ENCODE peak calls at places on chromosome 11, in four cellular contexts. One of them, this sample, is unnamed. For H3K9me3, the result is how much of the 10 kb centered on the place peaks cover.

GRCh38 chr11:10926801-10927200 is 68.9 kb upstream of the ZBED5 start:
- DNase-seq in endothelial cell of umbilical vein: no peak
- DNase-seq in PC-9: peak
- DNase-seq in IMR-90: peak
- DNase-seq in this sample: no peak

GRCh38 chr11:121595717-121596156 is 143.0 kb upstream of the SORL1-AS1 start:
- DNase-seq in endothelial cell of umbilical vein: no peak
- DNase-seq in IMR-90: peak
- DNase-seq in PC-9: peak
- DNase-seq in this sample: no peak

GRCh38 chr11:93123351-93123898 is 74.4 kb downstream of the SLC36A4 start:
- DNase-seq in IMR-90: peak
- DNase-seq in endothelial cell of umbilical vein: peak
- DNase-seq in PC-9: no peak
- DNase-seq in this sample: no peak

GRCh38 chr11:46723359-46723680 is 4.3 kb downstream of the F2 start:
- DNase-seq in PC-9: no peak
- DNase-seq in endothelial cell of umbilical vein: no peak
- DNase-seq in IMR-90: no peak
- DNase-seq in this sample: no peak

GRCh38 chr11:20161230-20161918 is 1.1 kb upstream of the DBX1 start:
- DNase-seq in PC-9: no peak
- DNase-seq in endothelial cell of umbilical vein: no peak
- DNase-seq in IMR-90: no peak
- DNase-seq in this sample: no peak

GRCh38 chr11:64447717-64448598 is 89.0 kb downstream of the RPS6KA4 start:
- DNase-seq in endothelial cell of umbilical vein: no peak
- DNase-seq in PC-9: no peak
- DNase-seq in IMR-90: peak
- DNase-seq in this sample: peak

GRCh38 chr11:121907379-121907778 is 208.6 kb downstream of the BLID start:
- DNase-seq in PC-9: no peak
- DNase-seq in endothelial cell of umbilical vein: no peak
- DNase-seq in IMR-90: no peak
- DNase-seq in this sample: no peak

GRCh38 chr11:80970016-80970516 is 1529.2 kb upstream of the TENM4 start:
- DNase-seq in IMR-90: no peak
- DNase-seq in endothelial cell of umbilical vein: no peak
- DNase-seq in PC-9: no peak
- DNase-seq in this sample: no peak

GRCh38 chr11:67613960-67614715 is 7.4 kb downstream of the NDUFV1 start:
- DNase-seq in PC-9: peak
- DNase-seq in endothelial cell of umbilical vein: peak
- DNase-seq in IMR-90: peak
- DNase-seq in this sample: peak
- H2AFZ ChIP-seq in PC-9: no peak
- H2AFZ ChIP-seq in endothelial cell of umbilical vein: no peak
- H2AFZ ChIP-seq in IMR-90: peak
- H2AFZ ChIP-seq in this sample: peak

GRCh38 chr11:37286890-37287289 is 688.9 kb upstream of the RAG2 start:
- DNase-seq in PC-9: no peak
- DNase-seq in IMR-90: no peak
- DNase-seq in endothelial cell of umbilical vein: no peak
- DNase-seq in this sample: no peak
- H3K9me3 ChIP-seq in PC-9: under half
- H3K9me3 ChIP-seq in IMR-90: under half
- H3K9me3 ChIP-seq in endothelial cell of umbilical vein: under half
- H3K9me3 ChIP-seq in this sample: under half

GRCh38 chr11:85896871-85897270 is 41.7 kb downstream of the CCDC83 start:
- DNase-seq in PC-9: no peak
- DNase-seq in endothelial cell of umbilical vein: no peak
- DNase-seq in IMR-90: no peak
- DNase-seq in this sample: no peak
- H2AFZ ChIP-seq in PC-9: peak
- H2AFZ ChIP-seq in endothelial cell of umbilical vein: no peak
- H2AFZ ChIP-seq in IMR-90: no peak
- H2AFZ ChIP-seq in this sample: no peak

GRCh38 chr11:29707924-29708323 is 308.9 kb downstream of the KCNA4 start:
- DNase-seq in PC-9: no peak
- DNase-seq in endothelial cell of umbilical vein: no peak
- DNase-seq in IMR-90: no peak
- DNase-seq in this sample: no peak
- H3K9me3 ChIP-seq in PC-9: under half
- H3K9me3 ChIP-seq in endothelial cell of umbilical vein: under half
- H3K9me3 ChIP-seq in IMR-90: under half
- H3K9me3 ChIP-seq in this sample: under half

GRCh38 chr11:104487035-104487775 is 323.3 kb upstream of the PDGFD start:
- DNase-seq in PC-9: no peak
- DNase-seq in IMR-90: peak
- DNase-seq in endothelial cell of umbilical vein: no peak
- DNase-seq in this sample: no peak
- H2AFZ ChIP-seq in PC-9: no peak
- H2AFZ ChIP-seq in IMR-90: no peak
- H2AFZ ChIP-seq in endothelial cell of umbilical vein: no peak
- H2AFZ ChIP-seq in this sample: no peak

GRCh38 chr11:1092145-1092670 is 17.5 kb downstream of the MUC2 start:
- DNase-seq in endothelial cell of umbilical vein: no peak
- DNase-seq in IMR-90: no peak
- DNase-seq in PC-9: no peak
- DNase-seq in this sample: no peak
- H3K9me3 ChIP-seq in endothelial cell of umbilical vein: under half
- H3K9me3 ChIP-seq in IMR-90: under half
- H3K9me3 ChIP-seq in PC-9: under half
- H3K9me3 ChIP-seq in this sample: under half

DNA sequence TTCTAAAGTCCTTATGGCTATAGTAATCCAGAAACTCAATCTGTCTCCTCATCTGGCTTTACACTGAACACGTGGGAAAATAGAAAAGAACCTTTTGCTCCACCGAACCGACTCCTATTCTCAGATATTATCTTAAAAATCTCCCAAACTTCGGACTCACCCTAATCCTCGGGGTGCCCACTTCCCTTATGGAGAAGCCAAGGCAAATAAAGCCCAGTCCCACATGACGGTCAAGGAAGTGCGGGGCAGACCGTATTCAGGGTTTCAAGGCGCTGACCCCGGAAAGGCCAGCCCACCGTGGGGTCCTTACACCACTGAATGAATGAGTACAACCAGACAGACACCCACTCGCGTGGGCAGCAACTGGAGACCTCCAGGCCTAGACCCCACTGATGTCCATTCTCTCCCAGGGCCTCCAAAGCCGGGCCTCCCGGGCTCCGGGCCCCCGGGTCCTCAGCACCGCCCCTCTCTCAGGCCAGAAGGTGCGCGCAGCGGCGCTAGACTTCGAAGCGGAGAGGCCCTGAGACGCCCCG is 492 bp downstream of the NUP98 start:
- DNase-seq in endothelial cell of umbilical vein: no peak
- DNase-seq in PC-9: no peak
- DNase-seq in IMR-90: no peak
- DNase-seq in this sample: peak
- H2AFZ ChIP-seq in endothelial cell of umbilical vein: peak
- H2AFZ ChIP-seq in PC-9: peak
- H2AFZ ChIP-seq in IMR-90: peak
- H2AFZ ChIP-seq in this sample: no peak

GRCh38 chr11:38266691-38267090 is 1668.7 kb upstream of the RAG2 start:
- DNase-seq in PC-9: no peak
- DNase-seq in IMR-90: no peak
- DNase-seq in endothelial cell of umbilical vein: no peak
- DNase-seq in this sample: no peak
- H3K9me3 ChIP-seq in PC-9: under half
- H3K9me3 ChIP-seq in IMR-90: under half
- H3K9me3 ChIP-seq in endothelial cell of umbilical vein: under half
- H3K9me3 ChIP-seq in this sample: under half

DNA sequence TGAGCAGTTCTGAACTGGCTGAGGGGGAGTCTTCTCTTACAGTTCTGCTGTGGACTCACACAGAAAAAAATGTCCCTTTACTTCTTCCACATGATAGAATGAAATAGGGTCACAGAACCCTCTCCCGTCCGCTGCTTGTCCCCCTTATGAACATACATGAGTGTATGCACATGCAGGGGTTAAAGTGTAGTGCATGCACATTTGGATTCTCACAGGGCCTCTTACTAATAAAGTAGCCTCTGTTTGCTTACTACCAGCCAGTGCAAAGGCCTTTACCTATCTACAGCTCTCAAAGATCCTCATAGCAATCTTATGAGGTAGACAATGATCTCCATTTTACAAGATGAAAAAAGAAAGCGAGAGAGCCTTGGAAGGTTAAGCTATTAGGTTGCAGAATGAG is 91.0 kb downstream of the CEP164 start:
- DNase-seq in IMR-90: no peak
- DNase-seq in PC-9: no peak
- DNase-seq in endothelial cell of umbilical vein: no peak
- DNase-seq in this sample: no peak
- H2AFZ ChIP-seq in IMR-90: no peak
- H2AFZ ChIP-seq in PC-9: no peak
- H2AFZ ChIP-seq in endothelial cell of umbilical vein: no peak
- H2AFZ ChIP-seq in this sample: no peak

GRCh38 chr11:60771146-60771545 is 14.0 kb upstream of the MS4A10 start:
- DNase-seq in IMR-90: no peak
- DNase-seq in endothelial cell of umbilical vein: no peak
- DNase-seq in PC-9: no peak
- DNase-seq in this sample: no peak

GRCh38 chr11:60771879-60772525 is 13.1 kb upstream of the MS4A10 start:
- DNase-seq in PC-9: no peak
- DNase-seq in IMR-90: peak
- DNase-seq in endothelial cell of umbilical vein: peak
- DNase-seq in this sample: no peak

GRCh38 chr11:60768202-60768601 is 11.5 kb downstream of the MS4A15 start:
- DNase-seq in endothelial cell of umbilical vein: no peak
- DNase-seq in IMR-90: no peak
- DNase-seq in PC-9: no peak
- DNase-seq in this sample: no peak

GRCh38 chr11:60769273-60769672 is 12.6 kb downstream of the MS4A15 start:
- DNase-seq in IMR-90: no peak
- DNase-seq in endothelial cell of umbilical vein: no peak
- DNase-seq in PC-9: no peak
- DNase-seq in this sample: no peak

DNA sequence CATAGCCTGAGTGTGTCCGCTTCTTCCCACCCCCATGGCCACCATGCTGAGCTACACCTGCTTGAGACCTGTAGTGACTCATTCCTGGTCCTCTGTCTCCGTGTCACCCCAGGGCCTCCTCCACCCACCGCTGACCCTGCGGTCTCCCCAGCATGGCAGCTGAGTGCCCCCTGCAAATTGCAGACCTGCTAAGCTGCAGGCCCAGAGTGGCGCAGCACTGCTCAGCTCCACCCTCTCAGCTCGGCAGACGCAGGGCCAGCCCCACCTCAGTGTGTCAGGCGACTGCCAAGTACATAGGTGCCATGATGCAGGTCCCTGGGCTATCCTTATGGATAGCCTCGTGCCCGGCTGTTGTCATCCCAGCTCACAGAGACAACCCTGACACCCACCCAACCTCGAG is 13.1 kb downstream of the MS4A15 start:
- DNase-seq in PC-9: no peak
- DNase-seq in endothelial cell of umbilical vein: no peak
- DNase-seq in IMR-90: no peak
- DNase-seq in this sample: no peak
- H3K9me3 ChIP-seq in PC-9: under half
- H3K9me3 ChIP-seq in endothelial cell of umbilical vein: under half
- H3K9me3 ChIP-seq in IMR-90: under half
- H3K9me3 ChIP-seq in this sample: under half

This sample was measured in Karpas-422.